ENCODE peak calls at places on chromosomes 16 and 17, in nine cellular contexts. T, U, N, K, F, C, V, R and Y are unnamed samples.

GRCh38 chr17:35799942-35800341 is 4.5 kb upstream of the MMP28 start:
- DNase-seq in T (no peak), U (no peak), N (no peak), K (no peak), F (no peak), C (no peak), V (peak), R (no peak), Y (no peak)

GRCh38 chr16:12236491-12237030 is 260.0 kb downstream of the SNX29 start:
- DNase-seq in T (no peak), U (no peak), N (no peak), K (no peak), F (no peak), C (no peak), V (no peak), R (no peak), Y (no peak)

GRCh38 chr16:72291531-72291981 is 119.6 kb upstream of the PMFBP1 start:
- DNase-seq in T (peak), U (no peak), N (no peak), K (no peak), F (no peak), C (no peak), V (no peak), R (no peak), Y (no peak)

GRCh38 chr17:34371405-34371804 is 8.4 kb upstream of the CCL1 start:
- DNase-seq in T (no peak), U (no peak), N (no peak), K (no peak), F (no peak), C (no peak), V (no peak), R (no peak), Y (no peak)

GRCh38 chr16:10871157-10871991 is 5.6 kb upstream of the CIITA start:
- DNase-seq in T (peak), U (peak), N (peak), K (no peak), F (peak), C (no peak), V (no peak), R (no peak), Y (peak)

GRCh38 chr16:66731101-66731500 is 20.3 kb downstream of the DYNC1LI2 start:
- DNase-seq in T (no peak), U (no peak), N (no peak), K (no peak), F (no peak), C (no peak), V (no peak), R (no peak), Y (no peak)

GRCh38 chr17:63476494-63476856 is 386 bp upstream of the ACE start:
- DNase-seq in T (no peak), U (no peak), N (no peak), K (peak), F (no peak), C (peak), V (peak), R (peak), Y (peak)

GRCh38 chr17:57586099-57586702 is 158.9 kb downstream of the CCDC182 start:
- DNase-seq in T (no peak), U (no peak), N (no peak), K (peak), F (no peak), C (no peak), V (peak), R (peak), Y (no peak)

GRCh38 chr17:69523252-69523861 is 108.9 kb downstream of the MAP2K6 start:
- DNase-seq in T (no peak), U (peak), N (no peak), K (peak), F (no peak), C (no peak), V (peak), R (no peak), Y (no peak)

GRCh38 chr17:80068301-80069160 is 32.1 kb downstream of the CCDC40 start:
- DNase-seq in T (peak), U (no peak), N (no peak), K (no peak), F (no peak), C (no peak), V (no peak), R (no peak), Y (no peak)

GRCh38 chr16:72284042-72284789 is 112.3 kb upstream of the PMFBP1 start:
- DNase-seq in T (no peak), U (no peak), N (no peak), K (no peak), F (no peak), C (no peak), V (no peak), R (no peak), Y (no peak)

GRCh38 chr17:70161519-70161918 is 7.8 kb upstream of the KCNJ2 start:
- DNase-seq in T (no peak), U (no peak), N (no peak), K (no peak), F (no peak), C (no peak), V (no peak), R (no peak), Y (no peak)

GRCh38 chr17:63082273-63082861 is 116.3 kb downstream of the TANC2 start:
- DNase-seq in T (no peak), U (peak), N (no peak), K (no peak), F (no peak), C (no peak), V (no peak), R (no peak), Y (peak)

GRCh38 chr16:12459993-12460392 is 343.7 kb downstream of the CPPED1 start:
- DNase-seq in T (no peak), U (no peak), N (no peak), K (no peak), F (no peak), C (no peak), V (no peak), R (no peak), Y (no peak)

GRCh38 chr17:59002848-59003247 is 103.8 kb downstream of the TRIM37 start:
- DNase-seq in T (no peak), U (no peak), N (no peak), K (no peak), F (no peak), C (no peak), V (no peak), R (no peak), Y (no peak)